ENCODE peak calls at places on chromosome 2, in four cellular contexts. M is lung, I is pancreas, Q is GM12878. L is an unnamed sample. For H3K9me3 and H3K27me3, the result is how much of the 10 kb centered on the place peaks cover.

GRCh38 chr2:196453613-196454047 is 185.9 kb upstream of the CCDC150 start:
- ATAC-seq in I (peak), M (no peak), Q (peak), L (no peak)

GRCh38 chr2:37149626-37150322 is 7.0 kb downstream of the EIF2AK2 start:
- ATAC-seq in I (peak), M (no peak), Q (peak), L (no peak)

GRCh38 chr2:98654702-98655488 is 46.5 kb downstream of the UNC50 start:
- ATAC-seq in I (peak), M (no peak), Q (no peak), L (no peak)

GRCh38 chr2:154537845-154538244 is 160.7 kb upstream of the KCNJ3 start:
- ATAC-seq in Q (peak), M (no peak), I (no peak), L (no peak)

GRCh38 chr2:29253026-29253425 is 137.8 kb downstream of the CLIP4 start:
- ATAC-seq in Q (no peak), I (peak), M (no peak), L (no peak)

GRCh38 chr2:173054466-173054865 is 21.2 kb upstream of the MAP3K20 start:
- ATAC-seq in M (no peak), Q (no peak), I (peak), L (no peak)

GRCh38 chr2:11683486-11683885 is 13.5 kb upstream of the NTSR2 start:
- ATAC-seq in M (no peak), I (no peak), Q (no peak), L (no peak)

GRCh38 chr2:173059941-173060575 is 15.6 kb upstream of the MAP3K20 start:
- ATAC-seq in M (no peak), Q (no peak), I (peak), L (peak)

GRCh38 chr2:158650646-158651357 is 144.3 kb upstream of the DAPL1 start:
- ATAC-seq in Q (no peak), I (peak), M (no peak), L (no peak)

GRCh38 chr2:12824304-12824761 is 107.6 kb downstream of the TRIB2 start:
- ATAC-seq in I (no peak), M (peak), Q (no peak), L (peak)

GRCh38 chr2:76009484-76009883 is 298.8 kb upstream of the GCFC2 start:
- ATAC-seq in Q (peak), I (no peak), M (no peak), L (no peak)

GRCh38 chr2:12321017-12321641 is 395.6 kb upstream of the TRIB2 start:
- ATAC-seq in I (peak), M (peak), Q (no peak), L (peak)

GRCh38 chr2:213187833-213188532 is 36.6 kb upstream of the IKZF2 start:
- ATAC-seq in I (peak), Q (no peak), M (peak), L (no peak)

GRCh38 chr2:41216978-41217377 is 765.1 kb upstream of the SLC8A1 start:
- ATAC-seq in I (no peak), M (no peak), Q (no peak), L (no peak)

GRCh38 chr2:215979615-215980014 is 33.7 kb downstream of the MREG start:
- ATAC-seq in I (no peak), Q (peak), M (peak), L (no peak)

GRCh38 chr2:173191601-173192000 is 116.0 kb downstream of the MAP3K20 start:
- ATAC-seq in Q (no peak), I (no peak), M (no peak), L (no peak)

GRCh38 chr2:20165677-20166509 is 59.0 kb downstream of the SDC1 start:
- ATAC-seq in Q (peak), I (no peak), M (no peak), L (no peak)

GRCh38 chr2:65420712-65421431 is 11.5 kb downstream of the SPRED2 start:
- ATAC-seq in M (peak), Q (peak), I (no peak), L (no peak)

DNA sequence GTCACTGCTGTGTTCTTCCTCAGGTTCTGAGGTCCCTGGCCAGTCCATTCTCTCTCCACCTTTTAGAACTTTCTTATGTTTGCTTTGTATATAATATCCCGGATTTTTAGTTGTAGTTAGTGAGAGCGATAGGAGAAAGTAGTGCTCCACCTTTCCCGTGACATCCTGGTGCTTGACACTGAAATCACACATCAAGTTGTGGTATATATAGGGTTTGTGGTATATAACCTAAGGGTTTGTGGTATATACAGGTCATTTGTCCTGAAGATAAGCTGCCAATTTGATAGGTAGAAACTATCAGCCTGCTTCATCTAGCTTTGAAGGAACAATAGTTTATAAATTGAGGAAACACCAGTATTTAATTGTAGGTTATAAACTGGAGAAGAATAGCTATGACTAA is 13.1 kb downstream of the ZNF892 start:
- ATAC-seq in M (no peak), I (no peak), Q (no peak), L (no peak)
- H3K9me3 ChIP-seq in M (under half), I (under half), Q (under half), L (under half)

DNA sequence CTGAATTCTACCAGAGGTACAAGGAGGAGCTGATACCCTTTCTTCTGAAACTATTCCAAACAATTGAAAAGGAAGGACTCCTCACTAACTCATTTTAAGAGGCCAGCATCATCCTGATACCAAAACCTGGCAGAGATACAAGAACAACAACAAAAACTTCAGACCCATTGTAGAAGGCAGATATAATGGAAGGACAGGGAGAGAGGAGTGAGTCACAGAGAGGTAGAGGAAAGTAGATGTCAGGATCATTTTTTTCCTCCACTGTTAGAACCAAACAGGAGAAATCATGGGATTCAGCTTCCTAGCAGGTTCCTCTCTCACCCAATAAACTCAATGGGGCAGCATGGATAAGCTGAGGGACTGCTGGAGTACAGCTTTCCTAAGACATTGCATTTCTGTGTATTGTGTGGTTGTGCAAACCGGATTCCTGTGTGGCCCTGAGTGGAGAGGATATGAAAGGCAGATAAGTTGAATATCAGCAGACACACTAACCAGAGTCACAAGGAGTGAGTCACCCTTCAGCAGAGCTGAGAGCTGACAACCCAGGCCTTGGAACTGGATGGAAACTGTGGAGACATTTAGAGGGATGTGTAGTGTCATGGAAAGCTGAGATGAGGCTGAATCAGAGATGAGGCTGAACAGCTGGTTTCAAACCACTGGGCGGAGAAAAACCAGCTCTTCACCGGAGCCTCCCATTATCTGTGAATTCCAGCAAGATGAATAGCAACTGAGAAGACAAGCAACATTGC is 60.9 kb upstream of the MMADHC start:
- ATAC-seq in Q (no peak), I (peak), M (peak), L (peak)
- TF ChIP-seq CTCF in Q (no peak), I (no peak), M (no peak), L (no peak)

DNA sequence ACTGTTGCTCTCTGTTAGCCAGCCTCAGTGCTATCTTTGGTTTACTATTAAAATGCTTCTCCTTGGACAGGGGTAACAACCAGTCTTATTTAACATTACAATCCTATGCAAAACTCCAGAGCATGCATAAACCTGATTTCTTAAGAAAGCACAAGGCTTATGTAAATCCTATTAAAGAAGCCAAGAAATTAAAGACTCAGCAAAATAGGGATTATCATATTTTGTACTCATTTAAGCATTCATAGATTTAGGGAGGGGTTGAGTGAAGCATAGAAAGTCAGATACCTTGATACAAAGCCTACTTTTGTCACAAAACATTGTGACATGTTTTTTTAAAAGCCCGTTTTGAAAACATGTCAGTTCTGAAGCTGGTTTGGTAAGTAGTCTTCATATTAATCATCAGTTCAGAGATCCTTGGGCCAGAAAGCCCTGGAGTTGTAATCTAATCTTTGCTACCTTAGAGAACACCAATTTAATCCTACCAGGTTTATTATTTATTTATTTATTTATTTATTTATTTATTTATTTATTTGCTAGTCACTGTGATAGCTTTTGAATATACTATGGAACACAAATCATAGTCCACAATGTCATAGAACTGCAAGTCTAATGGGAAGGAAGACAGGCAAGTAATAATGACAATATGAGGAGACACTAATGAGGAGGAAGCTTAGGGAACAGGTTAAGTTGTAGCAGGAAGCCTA is 158.0 kb upstream of the HNMT start:
- ATAC-seq in M (no peak), I (no peak), Q (no peak), L (no peak)
- H3K27me3 ChIP-seq in M (under half), I (under half), Q (under half), L (under half)

GRCh38 chr2:6744037-6744436 is 121.7 kb downstream of the CMPK2 start:
- ATAC-seq in Q (no peak), M (no peak), I (no peak), L (no peak)
- H3K9me3 ChIP-seq in Q (under half), M (under half), I (under half), L (under half)

DNA sequence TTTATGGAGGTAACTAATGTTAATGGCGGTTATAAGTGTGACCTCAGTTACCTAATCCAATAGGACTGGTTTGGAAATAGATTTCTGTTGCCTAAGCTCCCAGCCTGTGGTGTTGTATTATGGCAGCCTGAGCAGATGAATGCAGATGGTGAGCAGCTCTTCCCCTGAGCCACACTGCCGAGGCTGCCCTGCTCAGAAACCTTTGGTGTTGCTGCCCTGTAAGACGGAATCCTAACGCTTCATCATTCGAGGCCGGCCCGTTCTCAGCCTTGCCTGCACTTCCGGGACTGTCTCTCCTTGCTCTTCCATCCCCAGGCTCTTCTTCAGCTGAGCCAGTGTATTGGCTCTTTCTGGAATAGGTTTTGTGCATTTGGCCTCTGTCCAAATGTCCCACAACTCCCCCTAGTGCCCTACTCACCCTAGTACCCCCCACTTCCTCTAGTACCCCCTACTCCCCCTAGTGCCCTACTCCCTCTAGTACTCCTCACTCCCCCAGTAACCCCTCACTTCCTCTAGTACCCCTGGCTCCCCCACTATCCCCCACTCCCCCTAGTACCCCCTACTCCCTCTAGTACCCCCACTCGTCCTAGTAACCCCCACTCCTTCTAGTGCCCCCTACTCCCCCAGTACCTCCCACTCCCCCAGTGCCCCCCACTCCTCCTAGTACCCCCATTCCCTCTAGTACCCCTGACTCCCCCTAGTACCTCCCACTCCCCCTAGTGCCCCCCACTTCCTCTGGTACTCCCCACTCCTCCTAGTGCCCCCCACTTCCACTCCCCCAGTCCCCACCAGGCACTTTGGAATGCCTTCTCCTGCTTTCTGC is 106.0 kb upstream of the TAF1B start:
- ATAC-seq in M (no peak), I (no peak), Q (peak), L (no peak)
- TF ChIP-seq CTCF in M (no peak), I (no peak), Q (peak), L (no peak)

DNA sequence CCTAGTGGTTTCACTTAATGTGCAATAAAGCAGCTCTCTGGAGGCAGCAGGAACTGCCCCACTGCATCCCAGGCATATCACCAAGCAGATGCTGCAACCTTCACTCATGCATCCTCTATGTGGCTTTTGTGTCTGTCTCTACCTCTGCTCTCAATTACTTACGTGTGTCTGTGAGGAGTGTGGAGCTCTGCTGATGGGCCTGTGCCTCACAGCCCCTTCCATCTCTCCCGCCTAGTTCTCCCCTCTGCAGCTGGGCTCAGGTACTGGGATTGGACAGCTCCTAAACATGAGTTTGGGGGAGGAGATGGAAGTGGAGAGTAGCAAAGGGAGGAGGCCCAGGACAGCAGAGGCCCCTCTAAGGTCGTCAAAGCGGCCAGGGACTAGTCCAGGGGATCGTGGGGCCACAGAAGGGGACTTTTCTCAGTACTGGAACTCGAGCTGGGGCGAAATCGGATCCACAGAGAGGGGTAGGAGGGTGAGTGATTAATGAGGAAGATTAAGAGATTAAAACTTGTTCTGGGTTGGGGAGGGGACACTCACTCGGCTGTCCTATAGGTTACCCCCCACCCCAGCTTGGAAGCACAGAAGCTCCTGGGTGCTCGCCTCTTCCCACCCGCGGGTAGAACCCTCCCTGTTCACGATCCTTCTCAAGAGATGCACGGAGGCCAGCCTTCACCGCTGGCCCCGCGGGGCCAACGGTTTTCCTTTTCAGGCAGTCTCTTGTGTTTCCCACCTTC is 2.1 kb upstream of the LBX2 start:
- ATAC-seq in M (no peak), Q (no peak), I (no peak), L (no peak)
- H3K27me3 ChIP-seq in M (under half), Q (under half), I (under half), L (half or more)

DNA sequence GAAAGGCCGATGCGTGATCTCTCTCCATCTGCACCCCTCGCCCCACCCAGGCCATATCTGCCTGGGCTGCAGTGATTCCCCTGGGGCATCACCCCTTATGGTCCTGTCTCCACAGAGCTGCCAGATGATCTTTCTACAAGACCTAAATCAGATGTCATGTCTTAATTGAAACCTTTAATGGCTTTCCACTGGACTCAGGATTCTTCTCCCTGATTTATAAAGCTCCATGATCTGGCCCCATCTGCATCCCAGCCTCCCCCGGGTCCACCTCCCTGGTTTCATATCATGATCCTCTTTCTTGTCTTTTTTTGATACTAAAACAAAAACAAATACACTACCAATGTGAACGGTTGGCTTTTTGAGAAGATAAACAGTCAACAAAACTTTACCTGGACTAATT is 132.4 kb upstream of the SNTG2 start:
- ATAC-seq in M (no peak), Q (no peak), I (no peak), L (no peak)
- H3K9me3 ChIP-seq in M (under half), Q (under half), I (under half), L (under half)

DNA sequence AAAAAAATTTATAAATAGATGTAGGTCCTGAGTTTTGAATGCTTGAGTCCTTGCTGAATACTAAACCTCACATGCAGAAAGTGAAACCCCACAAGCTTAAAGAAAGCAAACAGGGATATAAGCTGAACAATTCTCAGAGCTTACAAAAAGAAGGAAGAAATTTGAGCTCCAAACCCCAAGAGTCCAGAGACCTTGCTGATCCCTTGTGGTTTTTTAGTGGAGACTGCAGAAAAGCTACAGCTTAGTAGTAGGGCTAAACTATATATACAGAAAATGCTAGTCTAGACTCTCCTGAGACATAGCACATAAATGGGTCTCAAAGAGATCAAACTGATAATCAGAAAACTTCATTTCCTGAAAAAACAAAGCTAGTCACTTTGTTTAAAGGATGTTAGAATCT is 1548.1 kb upstream of the ZEB2 start:
- ATAC-seq in I (no peak), Q (no peak), M (no peak), L (no peak)
- TF ChIP-seq CTCF in I (no peak), Q (no peak), M (no peak), L (no peak)

DNA sequence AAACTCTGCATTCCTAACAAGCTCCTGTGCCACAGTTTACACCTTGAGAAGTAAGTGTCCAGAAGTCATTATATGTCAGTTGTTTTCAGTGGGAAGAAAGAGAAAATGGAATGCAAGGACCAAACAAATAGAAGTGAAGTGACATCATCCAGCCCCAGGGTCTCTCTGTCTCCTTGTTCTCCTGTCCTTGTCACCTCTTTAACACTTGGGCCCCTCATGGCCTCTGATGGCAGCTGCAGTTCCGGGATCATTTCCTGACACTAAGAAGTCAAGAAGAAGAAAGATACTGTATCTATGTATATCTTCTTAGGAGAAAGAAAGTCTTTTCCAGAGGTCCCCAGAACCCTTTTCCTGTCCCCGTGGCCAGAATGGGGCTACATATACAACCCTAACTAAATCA is 2.8 kb upstream of the CFAP221 start:
- ATAC-seq in Q (no peak), M (no peak), I (no peak), L (no peak)
- H3K27me3 ChIP-seq in Q (under half), M (under half), I (under half), L (under half)